ENCODE peak calls at places on chromosomes 16 and 17, in ten cellular contexts. W is stimulated activated CD4-positive, alpha-beta T cell treated with anti-CD3 and anti-CD28 coated beads, Interleukin-4, amount 100 ng/mL, for 4 hours; N is HT1080; R is astrocyte of the spinal cord; V is ELF-1; U is CD8-positive, alpha-beta T cell; S is AML-193; Q is ecto neural progenitor cell; O is T-helper 17 cell; P is T-helper 9 cell. C is an unnamed sample.

GRCh38 chr16:47460755-47461597 is at the start of the genes ITFG1 and PHKB:
- DNase-seq in W (peak), N (peak), R (peak), V (peak), U (peak), S (peak), Q (peak), O (peak), P (peak), C (peak)

GRCh38 chr16:30666681-30667080 is 8.4 kb downstream of the FBRS start:
- DNase-seq in W (no peak), N (no peak), R (peak), V (no peak), U (no peak), S (no peak), Q (no peak), O (no peak), P (no peak), C (no peak)

GRCh38 chr17:9473716-9474115 is 101.9 kb downstream of the STX8 start:
- DNase-seq in W (no peak), N (peak), R (peak), V (no peak), U (no peak), S (no peak), Q (no peak), O (no peak), P (no peak), C (no peak)

GRCh38 chr17:6669479-6670212 is 18.1 kb downstream of the C17orf100 start:
- DNase-seq in W (no peak), N (peak), R (no peak), V (no peak), U (no peak), S (no peak), Q (no peak), O (no peak), P (no peak), C (no peak)

GRCh38 chr16:15518412-15519351 is 84.3 kb downstream of the BMERB1 start:
- DNase-seq in W (no peak), N (no peak), R (peak), V (peak), U (no peak), S (no peak), Q (no peak), O (no peak), P (no peak), C (no peak)

GRCh38 chr17:37375685-37376084 is at the start of gene C17orf78:
- DNase-seq in W (no peak), N (no peak), R (no peak), V (no peak), U (no peak), S (no peak), Q (no peak), O (no peak), P (no peak), C (no peak)

GRCh38 chr16:29839822-29840221 is 19.6 kb downstream of the MVP start:
- DNase-seq in W (no peak), N (no peak), R (no peak), V (no peak), U (no peak), S (no peak), Q (no peak), O (no peak), P (no peak), C (no peak)

GRCh38 chr16:27321013-27321960 is 7.5 kb downstream of the IL4R start:
- DNase-seq in W (no peak), N (peak), R (peak), V (no peak), U (no peak), S (peak), Q (no peak), O (no peak), P (no peak), C (no peak)

GRCh38 chr17:33531311-33531710 is 238.2 kb upstream of the ASIC2 start:
- DNase-seq in W (no peak), N (no peak), R (no peak), V (no peak), U (no peak), S (no peak), Q (no peak), O (no peak), P (no peak), C (no peak)

GRCh38 chr16:5257462-5257861 is 159.9 kb upstream of the EEF2KMT start:
- DNase-seq in W (no peak), N (peak), R (no peak), V (peak), U (no peak), S (no peak), Q (peak), O (no peak), P (no peak), C (no peak)

GRCh38 chr16:66619534-66620418 is 15.3 kb downstream of the CMTM3 start:
- DNase-seq in W (no peak), N (peak), R (peak), V (peak), U (no peak), S (peak), Q (no peak), O (no peak), P (no peak), C (peak)

GRCh38 chr17:15963670-15964110 is 18.8 kb downstream of the ADORA2B start:
- DNase-seq in W (no peak), N (peak), R (peak), V (peak), U (no peak), S (no peak), Q (no peak), O (no peak), P (no peak), C (peak)

GRCh38 chr16:85138825-85139627 is 26.8 kb upstream of the CIBAR2 start:
- DNase-seq in W (no peak), N (no peak), R (no peak), V (no peak), U (no peak), S (no peak), Q (no peak), O (no peak), P (no peak), C (no peak)

GRCh38 chr16:89599451-89599858 is 14.0 kb upstream of the DPEP1 start:
- DNase-seq in W (no peak), N (peak), R (no peak), V (peak), U (peak), S (no peak), Q (peak), O (no peak), P (no peak), C (no peak)